ENCODE peak calls at places on chromosomes 7 and 10, in five cellular contexts. Z, V, I, Y and D are unnamed samples.

GRCh38 chr10:131759347-131759746 is 141.5 kb upstream of the PPP2R2D start:
- DNase-seq in Z (no peak), V (no peak), I (no peak), Y (no peak), D (no peak)

GRCh38 chr10:79405221-79405994 is 40.0 kb downstream of the ZCCHC24 start:
- DNase-seq in Z (no peak), V (no peak), I (no peak), Y (no peak), D (no peak)

GRCh38 chr10:27998954-27999275 is at the start of gene ODAD2:
- DNase-seq in Z (peak; percentile 56), V (no peak), I (no peak), Y (peak; percentile 9), D (no peak)

GRCh38 chr10:99809931-99810615 is 27.6 kb downstream of the ABCC2 start:
- DNase-seq in Z (no peak), V (no peak), I (no peak), Y (no peak), D (no peak)

GRCh38 chr7:132919776-132920175 is 162.1 kb downstream of the CHCHD3 start:
- DNase-seq in Z (no peak), V (no peak), I (no peak), Y (no peak), D (no peak)

GRCh38 chr7:2405601-2406345 is 2.4 kb downstream of the CHST12 start:
- DNase-seq in Z (no peak), V (no peak), I (no peak), Y (no peak), D (no peak)

GRCh38 chr10:132443605-132443997 is 46.6 kb downstream of the PWWP2B start:
- DNase-seq in Z (no peak), V (no peak), I (no peak), Y (no peak), D (peak; percentile 75)

GRCh38 chr7:1802899-1803298 is 132.8 kb downstream of the ELFN1 start:
- DNase-seq in Z (no peak), V (no peak), I (no peak), Y (no peak), D (no peak)

GRCh38 chr10:114802177-114802576 is 19.4 kb upstream of the FHIP2A start:
- DNase-seq in Z (no peak), V (no peak), I (no peak), Y (no peak), D (no peak)

GRCh38 chr10:17058093-17058492 is 71.5 kb downstream of the CUBN start:
- DNase-seq in Z (no peak), V (no peak), I (no peak), Y (no peak), D (no peak)

GRCh38 chr7:41466760-41467384 is 236.0 kb downstream of the INHBA start:
- DNase-seq in Z (no peak), V (no peak), I (no peak), Y (no peak), D (no peak)

GRCh38 chr10:88249450-88249849 is 333.7 kb downstream of the RNLS start:
- DNase-seq in Z (no peak), V (no peak), I (no peak), Y (no peak), D (no peak)

GRCh38 chr7:101869026-101869900 is 51.8 kb downstream of the CUX1 start:
- DNase-seq in Z (peak; percentile 74), V (no peak), I (no peak), Y (no peak), D (no peak)

GRCh38 chr7:101871351-101871750 is 53.9 kb downstream of the CUX1 start:
- DNase-seq in Z (no peak), V (no peak), I (no peak), Y (no peak), D (no peak)

GRCh38 chr7:101870361-101871062 is 53.1 kb downstream of the CUX1 start:
- DNase-seq in Z (peak; percentile 57), V (no peak), I (no peak), Y (peak; percentile 67), D (no peak)

GRCh38 chr7:101868191-101868950 is 50.9 kb downstream of the CUX1 start:
- DNase-seq in Z (no peak), V (no peak), I (no peak), Y (no peak), D (no peak)

DNA sequence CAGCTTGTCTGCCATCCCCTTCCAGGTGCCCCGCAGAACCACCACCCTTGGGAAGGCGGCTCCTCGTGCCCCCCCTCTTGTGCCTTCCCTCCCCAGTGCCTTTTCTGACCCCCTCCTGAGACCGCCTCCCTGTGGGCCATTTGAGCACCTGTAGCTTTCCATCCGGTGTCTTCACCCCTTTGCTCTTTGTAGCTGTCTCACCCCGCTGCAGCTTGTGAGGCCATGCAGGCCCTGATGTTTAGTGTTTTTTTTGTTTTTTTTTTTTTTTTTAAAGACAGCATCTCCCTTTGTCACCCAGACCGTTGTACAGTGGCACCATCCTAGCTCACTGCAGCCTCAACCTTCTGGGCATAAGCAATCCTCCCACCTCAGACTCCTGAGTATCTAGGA is 52.5 kb downstream of the CUX1 start:
- DNase-seq in Z (no peak), V (no peak), I (no peak), Y (no peak), D (no peak)
- TF ChIP-seq CTCF in Z (no peak), V (no peak), I (no peak), Y (no peak), D (no peak)

DNA sequence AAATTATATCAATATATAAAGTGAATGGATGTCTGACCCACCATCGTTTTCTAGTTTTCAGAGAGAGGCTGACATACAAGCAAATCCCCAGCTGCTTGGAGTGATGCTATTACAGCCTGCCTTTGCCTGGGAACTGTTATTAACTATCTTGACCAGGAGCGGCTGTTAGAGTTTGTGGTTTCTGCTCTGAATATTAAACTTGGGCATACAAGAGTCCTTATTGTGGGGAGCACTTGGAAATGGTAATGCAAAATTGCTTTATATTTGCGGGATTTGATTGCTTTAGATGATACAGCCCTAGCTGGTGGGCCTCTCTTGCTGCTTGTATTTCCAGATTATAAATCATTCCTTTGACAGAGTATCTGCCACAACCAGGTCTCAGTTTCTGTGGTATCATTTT is 101.9 kb upstream of the FAM204A start:
- DNase-seq in Z (no peak), V (no peak), I (no peak), Y (no peak), D (no peak)
- TF ChIP-seq CTCF in Z (no peak), V (no peak), I (no peak), Y (no peak), D (no peak)

DNA sequence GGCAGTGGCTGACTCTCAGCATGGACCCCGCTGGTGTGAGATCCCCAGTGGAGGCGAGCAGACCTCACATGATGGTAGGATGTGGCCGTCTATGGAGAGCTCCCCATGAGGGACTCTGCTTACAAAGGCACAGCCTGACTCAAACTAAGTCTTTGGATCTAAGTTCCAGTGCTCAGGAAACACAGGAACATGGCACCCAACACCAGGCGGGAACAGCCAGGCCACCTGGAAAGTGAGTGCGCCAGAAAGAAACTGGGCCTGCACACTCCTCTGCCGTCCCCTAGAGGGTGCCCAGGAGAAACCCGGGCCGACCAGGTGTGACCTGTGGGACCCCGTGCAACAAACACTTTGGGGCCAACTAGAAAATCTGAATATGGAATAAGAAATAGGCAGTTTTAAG is 10.0 kb downstream of the PITRM1 start:
- DNase-seq in Z (peak; percentile 52), V (no peak), I (no peak), Y (no peak), D (no peak)
- TF ChIP-seq CTCF in Z (peak; percentile 33), V (peak; percentile 24), I (peak; percentile 17), Y (no peak), D (no peak)

GRCh38 chr7:158494162-158494586 is 93.4 kb downstream of the PTPRN2 start:
- DNase-seq in Z (peak; percentile 43), V (no peak), I (no peak), Y (no peak), D (no peak)
- TF ChIP-seq CTCF in Z (no peak), V (no peak), I (no peak), Y (no peak), D (no peak)

DNA sequence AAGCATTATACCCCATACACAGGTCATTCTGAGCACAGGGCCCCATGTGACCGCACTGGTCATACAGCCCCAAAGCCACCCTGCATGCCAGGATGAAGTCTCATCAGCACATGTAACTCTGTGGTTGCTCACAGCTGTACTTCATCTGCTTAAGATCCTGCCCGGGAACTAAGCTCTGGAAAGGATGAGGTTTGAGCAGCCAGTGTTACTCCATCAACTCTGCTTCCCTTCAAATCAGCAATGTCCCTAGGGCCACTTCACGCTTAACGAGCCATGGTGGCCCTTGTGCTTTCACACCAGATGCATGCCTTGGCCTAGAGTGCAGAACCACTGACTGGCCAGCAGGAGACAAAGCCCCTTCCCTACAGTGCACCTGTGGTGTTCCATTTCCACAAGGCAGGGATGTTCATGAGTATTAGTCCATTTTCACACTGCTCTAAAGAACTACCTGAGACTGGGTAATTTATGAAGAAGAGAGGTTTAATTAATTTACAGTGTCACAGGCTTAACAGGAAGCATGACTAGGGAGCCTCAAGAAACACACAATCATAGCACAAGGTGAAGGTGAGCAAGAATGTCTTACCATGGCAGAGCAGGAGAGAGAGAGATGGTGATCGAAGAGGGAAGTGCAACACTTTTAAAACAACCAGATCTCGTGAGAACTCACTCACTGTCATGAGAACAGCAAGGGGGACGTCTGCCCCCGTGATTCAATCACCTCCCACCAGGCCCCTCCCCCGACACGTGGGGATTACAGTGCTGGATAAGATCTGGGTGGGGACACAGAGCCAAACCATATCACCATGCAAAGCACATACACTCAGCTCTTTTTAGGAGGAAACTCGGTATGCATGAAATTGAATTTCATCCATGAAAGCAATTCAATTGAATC is 149.0 kb upstream of the CDCA7L start:
- DNase-seq in Z (no peak), V (no peak), I (no peak), Y (no peak), D (no peak)
- TF ChIP-seq CTCF in Z (no peak), V (no peak), I (no peak), Y (no peak), D (no peak)

DNA sequence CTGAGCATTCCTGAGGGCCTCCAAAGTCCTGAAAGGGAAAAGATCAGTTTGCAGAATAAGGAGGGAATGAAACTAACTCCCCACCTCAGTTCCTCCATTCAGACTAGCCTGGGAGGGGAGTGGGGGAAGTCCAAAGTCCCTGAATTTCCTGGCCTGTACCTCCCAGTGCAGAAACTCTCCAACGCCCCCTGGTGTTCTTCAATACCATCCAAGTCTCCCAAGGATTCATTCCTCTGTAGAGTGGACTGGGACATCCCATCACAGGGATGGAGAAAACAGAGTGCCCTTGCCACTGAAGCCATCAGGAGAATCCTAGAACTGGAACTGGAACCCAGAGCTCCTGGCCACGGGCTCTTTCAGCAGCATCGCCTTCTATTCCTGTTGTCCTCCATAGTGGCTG is 1.6 kb upstream of the COL13A1 start:
- DNase-seq in Z (peak; percentile 72), V (peak; percentile 58), I (no peak), Y (peak; percentile 62), D (no peak)
- TF ChIP-seq CTCF in Z (peak; percentile 48), V (peak; percentile 66), I (peak; percentile 72), Y (peak; percentile 44), D (peak; percentile 45)

GRCh38 chr7:151028131-151028947 is at the start of gene ABCB8:
- DNase-seq in Z (peak; percentile 99), V (peak; percentile 99), I (peak; percentile 96), Y (peak; percentile 100), D (peak; percentile 98)

GRCh38 chr7:151025924-151026671 is 1.8 kb upstream of the ATG9B start:
- DNase-seq in Z (no peak), V (no peak), I (no peak), Y (peak; percentile 13), D (no peak)

GRCh38 chr7:151032936-151033863 is 5.0 kb downstream of the ABCB8 start:
- DNase-seq in Z (no peak), V (no peak), I (no peak), Y (no peak), D (no peak)

GRCh38 chr7:151031011-151031410 is 2.8 kb downstream of the ABCB8 start:
- DNase-seq in Z (no peak), V (no peak), I (no peak), Y (no peak), D (no peak)

GRCh38 chr7:151028948-151029501 is 775 bp downstream of the ABCB8 start:
- DNase-seq in Z (no peak), V (no peak), I (no peak), Y (no peak), D (no peak)
- TF ChIP-seq CTCF in Z (no peak), V (no peak), I (no peak), Y (peak; percentile 10), D (no peak)